ENCODE peak calls at places on chromosomes 13 and 19, in six cellular contexts. O is K562, E is H1, B is GM12892, J is GM12878, Y is HepG2. X is an unnamed sample.

GRCh38 chr19:48290923-48291700 is 21.2 kb downstream of the ZNF114 start:
- DNase-seq in O (peak), E (peak), B (no peak), J (no peak), Y (no peak), X (peak)

GRCh38 chr19:15564534-15565168 is 50.4 kb upstream of the CYP4F8 start:
- DNase-seq in O (no peak), E (no peak), B (no peak), J (no peak), Y (no peak), X (no peak)

GRCh38 chr19:42242071-42242511 is 311 bp downstream of the GSK3A start:
- DNase-seq in O (no peak), E (no peak), B (no peak), J (no peak), Y (no peak), X (no peak)

GRCh38 chr19:37329686-37330085 is 41.2 kb upstream of the ZNF527 start:
- DNase-seq in O (no peak), E (no peak), B (no peak), J (no peak), Y (peak), X (no peak)

GRCh38 chr19:7953060-7953459 is 9.6 kb upstream of the TIMM44 start:
- DNase-seq in O (no peak), E (no peak), B (no peak), J (no peak), Y (no peak), X (no peak)

GRCh38 chr13:101053289-101053688 is 363.0 kb downstream of the NALCN start:
- DNase-seq in O (no peak), E (no peak), B (no peak), J (no peak), Y (no peak), X (no peak)

GRCh38 chr13:110137677-110138008 is 169.3 kb downstream of the COL4A1 start:
- DNase-seq in O (peak), E (no peak), B (peak), J (no peak), Y (peak), X (peak)

GRCh38 chr19:29079331-29079730 is 133.6 kb downstream of the UQCRFS1 start:
- DNase-seq in O (no peak), E (no peak), B (no peak), J (no peak), Y (no peak), X (no peak)

GRCh38 chr19:1651061-1651547 is 1.3 kb downstream of the TCF3 start:
- DNase-seq in O (no peak), E (peak), B (no peak), J (peak), Y (no peak), X (no peak)

GRCh38 chr19:34994643-34995471 is 5.3 kb upstream of the GRAMD1A start:
- DNase-seq in O (no peak), E (no peak), B (no peak), J (no peak), Y (peak), X (no peak)

GRCh38 chr19:40344422-40344821 is 3.8 kb downstream of the C19orf47 start:
- DNase-seq in O (no peak), E (no peak), B (no peak), J (no peak), Y (no peak), X (no peak)

GRCh38 chr13:100733261-100733660 is 58.7 kb upstream of the TMTC4 start:
- DNase-seq in O (no peak), E (no peak), B (no peak), J (no peak), Y (no peak), X (no peak)

GRCh38 chr19:22634450-22634827 is 315 bp downstream of the ZNF492 start:
- DNase-seq in O (no peak), E (no peak), B (no peak), J (no peak), Y (no peak), X (no peak)

GRCh38 chr13:26619321-26619720 is 61.8 kb downstream of the WASF3 start:
- DNase-seq in O (no peak), E (no peak), B (no peak), J (no peak), Y (no peak), X (no peak)

GRCh38 chr13:47121092-47121763 is 224.4 kb upstream of the HTR2A start:
- DNase-seq in O (peak), E (no peak), B (no peak), J (no peak), Y (no peak), X (no peak)

GRCh38 chr13:113928701-113929627 is 44.9 kb downstream of the C13orf46 start:
- DNase-seq in O (no peak), E (no peak), B (no peak), J (no peak), Y (no peak), X (no peak)

GRCh38 chr19:3852614-3853254 is 16.1 kb downstream of the ZFR2 start:
- DNase-seq in O (peak), E (peak), B (no peak), J (no peak), Y (peak), X (no peak)

GRCh38 chr19:15775249-15775648 is 12.2 kb upstream of the OR10H5 start:
- DNase-seq in O (no peak), E (no peak), B (no peak), J (no peak), Y (no peak), X (no peak)

GRCh38 chr19:17339088-17339741 is 1.9 kb downstream of the GTPBP3 start:
- DNase-seq in O (peak), E (peak), B (no peak), J (no peak), Y (no peak), X (no peak)

GRCh38 chr13:107518780-107519179 is 696.6 kb downstream of the LIG4 start:
- DNase-seq in O (no peak), E (no peak), B (no peak), J (no peak), Y (no peak), X (no peak)

GRCh38 chr13:33797622-33798021 is 20.3 kb upstream of the RFC3 start:
- DNase-seq in O (no peak), E (no peak), B (no peak), J (no peak), Y (no peak), X (no peak)

GRCh38 chr19:16191216-16191908 is 6.2 kb downstream of the FAM32A start:
- DNase-seq in O (no peak), E (no peak), B (no peak), J (no peak), Y (no peak), X (no peak)

GRCh38 chr19:7216373-7216902 is 77.8 kb downstream of the INSR start:
- DNase-seq in O (no peak), E (no peak), B (no peak), J (no peak), Y (no peak), X (no peak)

DNA sequence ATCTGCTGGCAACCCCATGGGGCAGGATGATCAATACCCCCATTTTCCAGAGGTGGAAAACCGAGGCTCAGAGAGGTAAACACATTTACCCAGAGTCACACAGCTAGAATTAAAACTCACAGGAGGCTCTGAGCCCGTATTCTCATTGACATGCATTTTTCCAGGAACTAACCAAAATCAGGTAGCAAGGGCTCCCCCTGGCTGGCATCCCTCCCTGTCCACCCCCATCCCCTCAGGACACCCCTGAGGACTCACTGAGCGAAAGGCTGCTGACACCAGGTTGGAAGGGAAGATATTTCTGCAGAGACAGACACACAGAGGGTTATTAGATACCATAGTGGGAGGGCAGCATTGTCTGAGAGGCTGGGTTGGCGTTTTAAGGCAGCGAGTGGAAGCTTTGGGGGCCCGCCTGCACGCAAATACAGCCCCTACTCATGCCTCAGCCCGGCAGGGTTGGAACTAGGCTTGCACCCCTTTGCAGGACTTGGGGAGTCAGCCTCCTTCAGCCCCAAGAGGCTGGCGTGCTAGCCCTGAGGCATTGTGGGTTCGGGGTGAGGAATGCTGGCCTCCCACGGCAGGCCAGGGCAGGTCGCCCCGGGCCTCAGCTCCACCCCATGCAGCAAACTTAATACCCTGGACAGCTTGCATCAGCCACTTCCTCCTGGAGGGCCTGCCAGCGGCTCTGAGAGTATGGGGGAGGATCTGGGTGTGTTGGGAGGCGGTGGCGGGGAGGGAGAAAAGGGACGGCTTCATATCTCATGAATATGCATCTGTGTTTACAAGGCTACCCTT is 3.9 kb downstream of the SLC1A5 start:
- DNase-seq in O (peak), E (peak), B (peak), J (peak), Y (peak), X (peak)
- TF ChIP-seq POLR2AphosphoS5 in O (peak), E (peak), B (peak), J (peak), Y (peak), X (peak)

GRCh38 chr19:58559275-58560006 is 1.0 kb upstream of the UBE2M start:
- DNase-seq in O (peak), E (peak), B (peak), J (peak), Y (peak), X (peak)
- TF ChIP-seq POLR2A in O (peak), E (peak), B (peak), J (peak), Y (peak), X (peak)

GRCh38 chr13:35887028-35887666 is 244.0 kb downstream of the DCLK1 start:
- DNase-seq in O (no peak), E (peak), B (no peak), J (no peak), Y (no peak), X (no peak)

GRCh38 chr13:35882722-35883497 is 248.3 kb downstream of the DCLK1 start:
- DNase-seq in O (no peak), E (no peak), B (no peak), J (no peak), Y (no peak), X (no peak)

GRCh38 chr13:35888327-35888940 is 242.7 kb downstream of the DCLK1 start:
- DNase-seq in O (no peak), E (no peak), B (no peak), J (no peak), Y (no peak), X (no peak)

GRCh38 chr13:35881360-35881759 is 249.8 kb downstream of the DCLK1 start:
- DNase-seq in O (no peak), E (no peak), B (no peak), J (no peak), Y (no peak), X (no peak)

DNA sequence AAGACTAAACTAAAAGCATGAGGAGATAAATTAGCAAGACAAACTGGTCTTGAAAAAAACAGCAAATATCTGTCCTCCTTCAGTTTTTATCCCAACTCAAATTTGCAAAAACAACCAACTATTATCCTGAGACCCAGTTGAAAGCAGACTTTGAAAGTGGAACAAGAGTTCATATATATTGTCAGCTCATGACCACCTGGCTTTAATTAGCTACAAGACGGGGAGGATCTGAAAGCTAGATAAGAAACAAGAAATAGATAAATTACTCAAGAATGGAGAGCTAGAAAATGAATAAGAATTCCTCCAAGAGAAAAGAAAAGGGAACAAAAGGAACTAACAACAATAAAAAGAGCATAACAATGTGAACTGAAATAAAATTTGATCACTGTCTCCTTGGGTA is 247.0 kb downstream of the DCLK1 start:
- DNase-seq in O (no peak), E (no peak), B (no peak), J (no peak), Y (no peak), X (no peak)
- TF ChIP-seq TAF1 in O (no peak), E (no peak), B (no peak), J (no peak), Y (no peak), X (no peak)

DNA sequence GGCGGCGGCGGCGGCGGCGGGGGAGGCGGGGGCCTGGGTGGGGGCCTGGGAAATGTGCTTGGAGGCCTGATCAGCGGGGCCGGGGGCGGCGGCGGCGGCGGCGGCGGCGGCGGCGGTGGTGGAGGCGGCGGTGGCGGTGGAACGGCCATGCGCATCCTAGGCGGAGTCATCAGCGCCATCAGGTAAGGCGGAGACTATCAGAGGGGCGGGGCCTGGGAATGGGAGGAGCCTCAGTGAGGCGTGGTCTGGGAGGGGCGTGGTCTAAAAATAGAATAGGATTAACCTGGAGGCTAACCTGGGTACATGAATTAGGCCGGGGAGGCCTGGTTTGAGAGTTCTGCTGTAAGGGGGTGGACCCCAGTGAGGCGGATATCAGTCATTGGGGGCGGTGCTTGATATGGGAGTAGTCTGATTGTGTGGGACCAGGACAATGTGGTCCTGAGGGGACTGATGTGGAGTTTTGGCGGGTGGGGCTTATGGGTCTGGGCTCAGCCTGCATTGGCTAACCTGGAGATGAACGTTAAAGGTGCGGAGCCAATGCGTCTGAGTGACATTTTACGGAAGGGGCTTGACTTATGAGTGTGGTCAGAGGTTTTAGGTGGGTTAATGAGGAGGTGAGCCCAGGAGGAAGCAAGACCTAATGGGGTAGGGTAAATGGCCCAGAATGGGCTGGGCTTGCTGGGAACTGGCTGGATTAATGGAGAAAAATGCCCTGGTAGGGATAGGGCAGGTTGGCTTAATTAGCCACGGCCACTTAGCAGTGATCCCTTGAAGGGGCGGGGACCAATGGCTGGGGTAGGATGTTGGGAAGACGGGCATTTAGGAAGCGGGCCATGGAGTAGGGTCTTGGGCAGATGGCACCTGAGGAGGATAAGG is 1.4 kb downstream of the CAPNS1 start:
- DNase-seq in O (peak), E (peak), B (peak), J (peak), Y (peak), X (peak)
- TF ChIP-seq POLR2AphosphoS5 in O (no peak), E (no peak), B (no peak), J (no peak), Y (no peak), X (no peak)

DNA sequence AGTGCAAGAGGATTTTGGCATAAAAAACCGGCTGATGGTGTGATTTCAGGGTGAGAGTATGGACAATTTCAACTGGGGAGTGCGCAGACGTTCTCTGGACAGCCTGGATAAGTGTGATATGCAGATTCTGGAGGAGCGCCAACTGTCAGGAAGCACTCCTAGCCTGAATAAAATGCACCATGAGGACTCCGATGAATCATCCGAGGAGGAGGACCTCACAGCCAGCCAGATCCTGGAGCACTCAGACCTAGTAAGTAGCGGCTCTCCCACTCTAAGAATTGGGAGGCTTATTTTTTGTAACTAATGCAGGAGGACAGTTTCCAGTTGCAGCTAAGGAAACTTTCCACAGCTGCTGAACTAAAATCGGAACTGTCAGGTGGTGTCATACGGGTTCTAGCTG is 53.6 kb downstream of the ZAR1L start:
- DNase-seq in O (peak), E (no peak), B (no peak), J (no peak), Y (no peak), X (no peak)
- TF ChIP-seq POLR2A in O (no peak), E (no peak), B (no peak), J (no peak), Y (no peak), X (no peak)

GRCh38 chr13:48412881-48413351 is at the start of gene LPAR6:
- DNase-seq in O (no peak), E (no peak), B (no peak), J (no peak), Y (peak), X (no peak)

GRCh38 chr13:48411281-48412099 is 1.4 kb downstream of the LPAR6 start:
- DNase-seq in O (no peak), E (no peak), B (no peak), J (no peak), Y (no peak), X (no peak)

GRCh38 chr13:48410199-48410598 is 2.7 kb downstream of the LPAR6 start:
- DNase-seq in O (no peak), E (no peak), B (no peak), J (no peak), Y (no peak), X (no peak)

GRCh38 chr13:48414501-48414900 is 1.6 kb upstream of the LPAR6 start:
- DNase-seq in O (no peak), E (no peak), B (no peak), J (no peak), Y (no peak), X (no peak)

DNA sequence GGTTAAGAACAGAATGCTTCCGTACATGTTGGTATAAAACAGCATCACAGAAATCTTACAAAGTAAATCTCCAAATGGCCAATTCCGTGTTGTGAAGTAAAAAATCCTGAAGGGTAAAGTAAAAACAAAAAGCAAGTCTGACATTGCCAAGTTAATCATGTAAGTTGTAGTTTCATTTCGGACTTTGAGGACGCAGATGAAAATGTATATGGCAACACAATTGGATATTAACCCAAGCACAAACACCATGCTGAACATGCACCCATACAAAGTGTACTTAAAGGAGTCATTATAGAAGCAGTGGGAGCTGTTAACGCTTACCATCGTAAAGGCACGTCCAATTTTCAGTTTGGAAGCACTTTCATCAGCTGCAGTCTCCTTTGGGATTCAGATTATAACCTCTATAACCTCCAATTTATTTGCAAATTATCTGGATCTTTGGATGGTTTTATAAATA is 785 bp downstream of the LPAR6 start:
- DNase-seq in O (no peak), E (no peak), B (no peak), J (no peak), Y (no peak), X (no peak)
- TF ChIP-seq TAF1 in O (no peak), E (no peak), B (no peak), J (no peak), Y (peak), X (no peak)

GRCh38 chr13:22915442-22916082 is 265.2 kb upstream of the SGCG start:
- DNase-seq in O (peak), E (peak), B (no peak), J (no peak), Y (no peak), X (peak)
- TF ChIP-seq POLR2AphosphoS5 in O (no peak), E (peak), B (no peak), J (no peak), Y (no peak), X (peak)

GRCh38 chr19:460877-461609 is at the start of gene SHC2:
- DNase-seq in O (peak), E (no peak), B (no peak), J (no peak), Y (no peak), X (no peak)

GRCh38 chr19:461664-462551 is 1.1 kb upstream of the SHC2 start:
- DNase-seq in O (peak), E (peak), B (no peak), J (no peak), Y (peak), X (no peak)

GRCh38 chr19:458091-459042 is 2.5 kb downstream of the SHC2 start:
- DNase-seq in O (no peak), E (no peak), B (no peak), J (no peak), Y (no peak), X (no peak)

GRCh38 chr19:457636-458035 is 3.2 kb downstream of the SHC2 start:
- DNase-seq in O (no peak), E (no peak), B (no peak), J (no peak), Y (no peak), X (no peak)

GRCh38 chr19:459724-460511 is 915 bp downstream of the SHC2 start:
- DNase-seq in O (peak), E (peak), B (no peak), J (no peak), Y (peak), X (no peak)
- TF ChIP-seq POLR2A in O (no peak), E (no peak), B (no peak), J (no peak), Y (peak), X (no peak)

GRCh38 chr13:106182404-106182803 is 353.1 kb downstream of the EFNB2 start:
- DNase-seq in O (no peak), E (no peak), B (no peak), J (no peak), Y (no peak), X (no peak)

GRCh38 chr13:106183410-106184128 is 351.9 kb downstream of the EFNB2 start:
- DNase-seq in O (no peak), E (no peak), B (no peak), J (no peak), Y (no peak), X (no peak)

GRCh38 chr13:106186366-106187030 is 349.0 kb downstream of the EFNB2 start:
- DNase-seq in O (no peak), E (no peak), B (no peak), J (no peak), Y (no peak), X (no peak)

GRCh38 chr13:106187092-106187491 is 348.4 kb downstream of the EFNB2 start:
- DNase-seq in O (no peak), E (no peak), B (no peak), J (no peak), Y (no peak), X (no peak)

GRCh38 chr13:106184778-106185177 is 350.7 kb downstream of the EFNB2 start:
- DNase-seq in O (no peak), E (no peak), B (no peak), J (no peak), Y (no peak), X (no peak)
- TF ChIP-seq TAF1 in O (no peak), E (no peak), B (no peak), J (no peak), Y (no peak), X (no peak)